ENCODE peak calls at places on chromosomes 7 and 10, in nine cellular contexts. K, D, A, H, G, Y, F, Q and J are unnamed samples.

GRCh38 chr10:78187371-78187770 is 153.7 kb downstream of the RPS24 start:
- DNase-seq in K (no peak), D (no peak), A (no peak), H (no peak), G (no peak), Y (no peak), F (no peak), Q (no peak), J (no peak)

GRCh38 chr10:110770243-110770642 is 101.5 kb upstream of the PDCD4 start:
- DNase-seq in K (no peak), D (no peak), A (no peak), H (no peak), G (no peak), Y (no peak), F (no peak), Q (no peak), J (no peak)

GRCh38 chr7:90816511-90817142 is 220.5 kb downstream of the CDK14 start:
- DNase-seq in K (peak), D (no peak), A (peak), H (peak), G (no peak), Y (no peak), F (no peak), Q (no peak), J (no peak)

GRCh38 chr7:79862447-79862846 is 272.2 kb upstream of the GNAI1 start:
- DNase-seq in K (no peak), D (no peak), A (no peak), H (no peak), G (no peak), Y (no peak), F (no peak), Q (no peak), J (no peak)

GRCh38 chr7:118573065-118573464 is 348.6 kb downstream of the ANKRD7 start:
- DNase-seq in K (peak), D (no peak), A (no peak), H (no peak), G (no peak), Y (no peak), F (no peak), Q (no peak), J (no peak)

GRCh38 chr10:111595173-111595572 is 518.3 kb downstream of the ADRA2A start:
- DNase-seq in K (no peak), D (no peak), A (no peak), H (no peak), G (no peak), Y (no peak), F (no peak), Q (no peak), J (no peak)

GRCh38 chr10:34346516-34347150 is 468.5 kb downstream of the PARD3 start:
- DNase-seq in K (no peak), D (no peak), A (peak), H (no peak), G (no peak), Y (no peak), F (no peak), Q (no peak), J (no peak)

GRCh38 chr7:85115862-85116261 is 71.0 kb downstream of the SEMA3D start:
- DNase-seq in K (no peak), D (no peak), A (no peak), H (no peak), G (no peak), Y (no peak), F (no peak), Q (no peak), J (no peak)

GRCh38 chr10:119516381-119517234 is 25.9 kb downstream of the RGS10 start:
- DNase-seq in K (no peak), D (peak), A (no peak), H (no peak), G (peak), Y (no peak), F (peak), Q (peak), J (peak)

GRCh38 chr7:35617076-35617475 is 77.9 kb downstream of the HERPUD2 start:
- DNase-seq in K (no peak), D (no peak), A (peak), H (no peak), G (no peak), Y (no peak), F (no peak), Q (no peak), J (no peak)

GRCh38 chr7:70766694-70767093 is 365.2 kb upstream of the GALNT17 start:
- DNase-seq in K (no peak), D (no peak), A (no peak), H (no peak), G (no peak), Y (no peak), F (no peak), Q (no peak), J (no peak)

GRCh38 chr7:148108381-148108780 is 482.2 kb upstream of the C7orf33 start:
- DNase-seq in K (no peak), D (no peak), A (no peak), H (no peak), G (no peak), Y (no peak), F (no peak), Q (no peak), J (no peak)

GRCh38 chr10:119191881-119192280 is 13.3 kb upstream of the PRDX3 start:
- DNase-seq in K (no peak), D (no peak), A (no peak), H (no peak), G (no peak), Y (no peak), F (no peak), Q (no peak), J (no peak)

GRCh38 chr7:79420464-79420863 is 33.0 kb downstream of the MAGI2 start:
- DNase-seq in K (no peak), D (no peak), A (peak), H (peak), G (no peak), Y (no peak), F (no peak), Q (no peak), J (no peak)

GRCh38 chr10:88987243-88987726 is 3.3 kb upstream of the FAS start:
- DNase-seq in K (no peak), D (no peak), A (no peak), H (no peak), G (no peak), Y (no peak), F (no peak), Q (no peak), J (no peak)

GRCh38 chr7:102828291-102828690 is 79.5 kb downstream of the FAM185A start:
- DNase-seq in K (no peak), D (no peak), A (no peak), H (no peak), G (no peak), Y (no peak), F (no peak), Q (no peak), J (no peak)

GRCh38 chr7:14639801-14640200 is 262.8 kb downstream of the DGKB start:
- DNase-seq in K (no peak), D (no peak), A (no peak), H (no peak), G (no peak), Y (no peak), F (no peak), Q (no peak), J (no peak)

GRCh38 chr10:118571123-118571522 is 24.3 kb downstream of the PRLHR start:
- DNase-seq in K (no peak), D (no peak), A (peak), H (no peak), G (no peak), Y (no peak), F (no peak), Q (no peak), J (no peak)

GRCh38 chr7:134593530-134594392 is 44.9 kb downstream of the AKR1B15 start:
- DNase-seq in K (no peak), D (no peak), A (peak), H (peak), G (no peak), Y (no peak), F (no peak), Q (no peak), J (no peak)

GRCh38 chr7:40447345-40447744 is 312.5 kb downstream of the SUGCT start:
- DNase-seq in K (no peak), D (no peak), A (no peak), H (no peak), G (no peak), Y (no peak), F (no peak), Q (no peak), J (no peak)

GRCh38 chr7:3176112-3176836 is 124.8 kb upstream of the SDK1 start:
- DNase-seq in K (no peak), D (no peak), A (no peak), H (no peak), G (no peak), Y (no peak), F (no peak), Q (no peak), J (no peak)